ENCODE peak calls at places on chromosomes 6 and 20, in four cellular contexts. L, V, F and C are unnamed samples.

GRCh38 chr6:142706200-142706599 is 238.8 kb downstream of the HIVEP2 start:
- DNase-seq in L (no peak), V (no peak), F (no peak), C (no peak)

GRCh38 chr6:28803337-28803709 is 120.5 kb downstream of the TRIM27 start:
- DNase-seq in L (no peak), V (no peak), F (no peak), C (no peak)

GRCh38 chr6:65110031-65110430 is 597.0 kb downstream of the EYS start:
- DNase-seq in L (no peak), V (no peak), F (no peak), C (no peak)

GRCh38 chr6:75135447-75135846 is 70.4 kb downstream of the COL12A1 start:
- DNase-seq in L (no peak), V (no peak), F (no peak), C (no peak)

GRCh38 chr6:33721529-33721928 is 10.0 kb upstream of the UQCC2 start:
- DNase-seq in L (no peak), V (no peak), F (no peak), C (no peak)

GRCh38 chr6:11262231-11262630 is 29.8 kb upstream of the NEDD9 start:
- DNase-seq in L (no peak), V (no peak), F (no peak), C (no peak)

GRCh38 chr6:84546427-84546914 is 217.9 kb downstream of the TBX18 start:
- DNase-seq in L (peak), V (no peak), F (no peak), C (peak)

GRCh38 chr20:38825901-38826625 is 20.6 kb downstream of the PPP1R16B start:
- DNase-seq in L (no peak), V (no peak), F (no peak), C (no peak)

GRCh38 chr20:2654831-2655230 is 2.4 kb downstream of the NOP56 start:
- DNase-seq in L (no peak), V (no peak), F (no peak), C (no peak)

GRCh38 chr20:9602834-9603173 is 88.4 kb downstream of the LAMP5 start:
- DNase-seq in L (no peak), V (no peak), F (no peak), C (no peak)

GRCh38 chr20:9597547-9597946 is 83.2 kb downstream of the LAMP5 start:
- DNase-seq in L (no peak), V (no peak), F (no peak), C (no peak)

GRCh38 chr20:9600562-9600961 is 86.2 kb downstream of the LAMP5 start:
- DNase-seq in L (no peak), V (no peak), F (no peak), C (no peak)
- TF ChIP-seq EP300 in L (no peak), V (no peak), F (no peak), C (no peak)

GRCh38 chr20:3828798-3829197 is 8.5 kb downstream of the AP5S1 start:
- DNase-seq in L (no peak), V (no peak), F (no peak), C (no peak)

GRCh38 chr20:3826420-3826819 is 6.1 kb downstream of the AP5S1 start:
- DNase-seq in L (no peak), V (no peak), F (no peak), C (no peak)

GRCh38 chr20:3823881-3824280 is 3.5 kb downstream of the AP5S1 start:
- DNase-seq in L (no peak), V (no peak), F (no peak), C (peak)

GRCh38 chr20:3821996-3822395 is 1.6 kb downstream of the AP5S1 start:
- DNase-seq in L (no peak), V (no peak), F (peak), C (no peak)

DNA sequence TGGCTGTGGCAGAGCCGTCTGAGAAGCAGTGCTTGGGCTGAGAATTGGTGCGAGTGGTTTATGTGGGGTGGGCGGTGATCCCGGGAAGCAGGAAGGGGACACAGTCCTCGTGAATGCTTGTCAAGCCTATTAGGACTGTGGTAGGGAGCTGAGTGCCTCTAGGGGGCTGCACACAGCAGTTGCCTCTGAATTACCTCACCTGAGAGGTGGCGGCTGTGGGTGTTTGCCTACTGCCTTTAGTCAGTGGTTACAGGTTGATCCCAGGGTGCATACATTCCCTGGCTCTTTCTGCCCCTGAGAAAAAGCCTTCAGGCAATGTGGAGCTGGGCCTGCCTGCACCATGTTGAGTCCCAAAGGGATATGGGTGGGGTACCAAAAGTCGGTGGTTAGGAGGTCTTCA is 5.2 kb downstream of the AP5S1 start:
- DNase-seq in L (no peak), V (no peak), F (no peak), C (no peak)
- H3K27ac ChIP-seq in L (no peak), V (no peak), F (no peak), C (no peak)

GRCh38 chr6:125114248-125114858 is 39.2 kb upstream of the TPD52L1 start:
- DNase-seq in L (peak), V (peak), F (peak), C (no peak)

GRCh38 chr6:125110056-125110455 is 43.5 kb upstream of the TPD52L1 start:
- DNase-seq in L (no peak), V (no peak), F (no peak), C (no peak)

GRCh38 chr6:125111219-125111983 is 42.2 kb upstream of the TPD52L1 start:
- DNase-seq in L (no peak), V (no peak), F (no peak), C (no peak)

GRCh38 chr6:125116170-125116569 is 37.4 kb upstream of the TPD52L1 start:
- DNase-seq in L (no peak), V (no peak), F (no peak), C (no peak)

GRCh38 chr6:125112934-125113333 is 40.6 kb upstream of the TPD52L1 start:
- DNase-seq in L (no peak), V (no peak), F (no peak), C (no peak)
- TF ChIP-seq EP300 in L (no peak), V (no peak), F (no peak), C (no peak)

GRCh38 chr6:15948930-15949900 is 179.7 kb upstream of the MYLIP start:
- DNase-seq in L (peak), V (peak), F (no peak), C (peak)

GRCh38 chr6:15955484-15955883 is 173.4 kb upstream of the MYLIP start:
- DNase-seq in L (no peak), V (no peak), F (no peak), C (no peak)

GRCh38 chr6:15953152-15953880 is 175.6 kb upstream of the MYLIP start:
- DNase-seq in L (no peak), V (no peak), F (no peak), C (no peak)

GRCh38 chr6:15950962-15951569 is 177.8 kb upstream of the MYLIP start:
- DNase-seq in L (no peak), V (no peak), F (no peak), C (no peak)

DNA sequence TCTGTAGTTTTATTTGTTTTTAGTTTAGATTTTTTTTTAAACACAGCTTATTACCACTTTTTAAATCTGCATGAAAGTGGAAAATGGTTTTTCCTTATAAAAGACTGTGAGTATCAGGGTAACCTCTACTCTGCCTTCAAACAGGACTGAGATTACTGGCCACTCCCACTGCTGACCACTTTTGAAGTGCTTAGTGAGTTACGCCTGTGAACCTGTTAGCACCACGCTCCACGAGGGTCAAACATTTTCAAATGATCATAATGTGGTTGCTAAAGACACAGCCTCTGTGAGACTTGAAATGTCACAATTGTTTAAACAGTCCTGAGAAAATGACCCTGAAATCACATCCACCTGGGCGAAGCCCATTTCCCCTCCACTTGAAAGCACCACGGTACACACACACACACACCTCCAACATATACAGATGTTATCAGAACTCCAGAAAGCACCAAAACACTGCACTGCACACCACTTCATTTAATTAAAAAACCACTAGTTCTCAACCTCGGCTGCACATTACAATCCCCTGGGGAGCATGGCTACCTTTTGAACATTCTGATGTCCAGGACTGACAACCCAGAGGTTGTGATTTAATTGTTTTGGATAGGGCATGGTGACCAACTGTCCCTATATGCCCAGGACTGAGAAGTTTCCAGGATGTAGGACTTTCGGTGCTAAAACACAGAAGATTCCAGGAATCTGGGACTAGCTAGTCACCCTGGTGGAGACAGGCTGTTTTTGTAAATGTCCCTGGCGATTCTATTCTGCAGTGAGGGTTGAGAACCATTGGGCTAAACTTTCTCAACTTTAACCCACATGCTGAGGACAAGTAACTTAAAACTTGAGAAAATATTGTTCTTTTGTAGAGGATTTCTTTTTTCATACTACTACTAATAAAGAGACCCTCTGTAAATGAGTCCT is 176.4 kb upstream of the MYLIP start:
- DNase-seq in L (no peak), V (no peak), F (no peak), C (peak)
- H3K27ac ChIP-seq in L (no peak), V (no peak), F (no peak), C (no peak)

GRCh38 chr20:37188787-37189186 is 9.4 kb upstream of the MROH8 start:
- DNase-seq in L (no peak), V (no peak), F (no peak), C (no peak)

GRCh38 chr20:37192137-37192854 is 12.9 kb upstream of the MROH8 start:
- DNase-seq in L (peak), V (peak), F (peak), C (no peak)

GRCh38 chr20:37189617-37190016 is 10.3 kb upstream of the MROH8 start:
- DNase-seq in L (no peak), V (no peak), F (no peak), C (no peak)

GRCh38 chr20:37193226-37193625 is 13.9 kb upstream of the MROH8 start:
- DNase-seq in L (no peak), V (no peak), F (no peak), C (no peak)

DNA sequence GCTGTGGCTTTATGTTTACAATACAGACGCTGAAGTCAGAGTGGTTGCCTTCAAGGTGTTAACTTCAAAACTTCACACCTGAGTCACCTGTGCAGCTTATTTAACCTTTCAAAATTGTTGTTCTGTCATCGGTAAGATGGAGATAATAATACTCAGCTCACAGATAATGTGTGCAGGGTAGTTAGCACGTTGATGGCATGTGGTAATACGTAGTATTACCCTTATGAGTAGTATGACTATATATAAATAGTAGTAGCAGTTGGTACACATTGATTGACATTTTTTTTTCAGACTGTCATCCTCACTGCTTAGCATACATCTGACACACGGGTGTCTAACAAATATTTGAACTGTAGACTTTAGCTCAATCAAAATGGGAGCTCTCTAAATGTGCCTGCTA is 11.0 kb upstream of the MROH8 start:
- DNase-seq in L (no peak), V (no peak), F (no peak), C (no peak)
- TF ChIP-seq EP300 in L (no peak), V (no peak), F (no peak), C (no peak)

GRCh38 chr20:23294166-23294565 is 56.4 kb upstream of the NXT1 start:
- DNase-seq in L (no peak), V (no peak), F (peak), C (no peak)
- H3K27ac ChIP-seq in L (no peak), V (no peak), F (peak), C (peak)

DNA sequence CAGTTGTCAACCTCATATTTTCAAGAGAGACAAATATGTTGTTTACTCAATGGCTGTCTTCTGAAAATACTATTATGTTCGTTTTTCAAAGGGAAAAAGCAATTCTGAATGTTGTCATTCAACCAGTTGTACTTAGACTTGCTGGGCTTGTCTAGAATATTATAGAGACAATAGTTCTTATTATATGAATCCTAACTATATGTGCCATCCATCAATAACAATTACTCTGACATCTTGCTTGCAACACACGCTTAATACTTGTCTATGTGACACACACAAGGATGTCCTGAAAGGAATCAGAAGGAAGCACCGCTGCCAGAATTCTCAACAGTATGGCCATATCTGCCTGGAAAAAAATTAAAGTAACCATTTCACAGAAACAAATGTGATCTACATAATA is 283.3 kb upstream of the NRSN1 start:
- DNase-seq in L (no peak), V (no peak), F (no peak), C (no peak)
- TF ChIP-seq EP300 in L (no peak), V (no peak), F (no peak), C (no peak)

DNA sequence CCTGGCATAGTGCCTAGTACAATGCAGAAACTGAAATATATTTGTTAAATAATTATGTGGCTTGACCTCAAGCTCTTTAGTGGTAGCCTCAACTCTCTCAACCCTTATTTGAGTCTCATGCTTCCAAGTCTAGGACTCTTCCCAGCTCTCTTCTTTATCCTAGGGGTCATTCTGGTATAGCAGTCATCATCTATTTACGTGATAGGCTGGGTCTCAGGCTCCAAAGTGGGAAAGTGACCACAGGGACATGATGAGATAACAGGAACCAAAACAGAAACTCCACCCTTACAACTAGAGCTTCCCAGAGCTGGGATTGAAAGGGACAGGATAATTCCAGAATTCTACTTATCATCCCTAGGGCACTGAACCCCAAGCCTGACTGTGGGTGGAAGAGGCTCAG is 17.7 kb upstream of the MAP3K7 start:
- DNase-seq in L (no peak), V (no peak), F (no peak), C (no peak)
- H3K27ac ChIP-seq in L (no peak), V (no peak), F (no peak), C (no peak)

DNA sequence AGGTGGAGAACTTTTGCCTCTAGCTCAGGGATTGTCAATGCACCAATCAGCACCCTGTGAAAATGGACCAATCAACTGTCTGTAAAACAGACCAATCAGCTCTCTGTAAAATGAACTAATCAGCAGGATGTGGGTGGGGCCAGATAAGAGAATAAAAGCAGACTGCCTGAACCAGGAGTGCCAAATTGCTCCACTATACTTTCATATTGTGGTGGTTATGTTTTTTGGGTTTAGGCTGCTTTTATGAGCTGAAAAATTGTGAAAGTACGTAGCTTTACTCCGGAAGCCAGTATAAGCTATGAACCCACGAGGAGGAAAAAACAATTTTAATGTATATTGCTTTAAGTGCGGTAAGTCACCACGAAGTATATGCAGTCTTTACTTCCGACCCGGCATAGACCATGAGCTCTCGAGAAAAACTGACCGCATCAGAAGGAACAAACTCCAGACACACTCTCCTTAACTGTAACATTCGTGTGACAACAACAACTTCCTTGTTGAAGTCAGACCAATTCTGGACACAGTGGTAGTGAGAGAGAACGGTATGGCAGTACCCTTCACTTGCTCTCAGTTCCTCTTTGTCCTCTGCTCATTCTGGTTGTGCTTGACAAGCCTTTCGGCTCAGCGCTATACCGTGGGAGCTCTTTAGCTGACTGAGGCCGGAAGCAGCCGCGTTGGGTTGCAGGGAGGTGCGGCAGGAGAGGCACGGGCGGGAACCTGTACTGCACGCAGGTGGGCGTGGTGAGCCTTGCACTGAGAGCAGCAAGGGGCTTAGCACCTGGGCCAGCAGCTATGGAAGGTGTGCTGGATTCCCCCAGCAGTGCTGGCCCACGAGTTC is 81.9 kb upstream of the E2F3 start:
- DNase-seq in L (no peak), V (peak), F (no peak), C (peak)
- TF ChIP-seq EP300 in L (no peak), V (no peak), F (no peak), C (no peak)

GRCh38 chr20:9281770-9282169 is 212.9 kb downstream of the PLCB4 start:
- DNase-seq in L (no peak), V (no peak), F (no peak), C (no peak)

GRCh38 chr20:9276964-9277363 is 208.1 kb downstream of the PLCB4 start:
- DNase-seq in L (no peak), V (no peak), F (no peak), C (no peak)

GRCh38 chr20:9285617-9286016 is 216.7 kb downstream of the PLCB4 start:
- DNase-seq in L (no peak), V (no peak), F (no peak), C (no peak)

GRCh38 chr20:9280654-9281053 is 211.8 kb downstream of the PLCB4 start:
- DNase-seq in L (peak), V (no peak), F (no peak), C (no peak)

GRCh38 chr20:9279905-9280304 is 211.0 kb downstream of the PLCB4 start:
- DNase-seq in L (no peak), V (no peak), F (no peak), C (no peak)
- H3K27ac ChIP-seq in L (peak), V (no peak), F (peak), C (peak)